ENCODE peak calls at places on chromosomes 5 and 9, in nine cellular contexts. P, Y, K, Q, B, R, E, N and D are unnamed samples.

GRCh38 chr5:143501176-143501840 is 97.8 kb upstream of the NR3C1 start:
- DNase-seq in Q (no peak), Y (peak), R (peak), N (no peak), B (peak), P (no peak), E (no peak), K (no peak), D (no peak)

GRCh38 chr9:68822596-68823165 is 117.6 kb downstream of the PIP5K1B start:
- DNase-seq in K (no peak), B (no peak), R (peak), Q (peak), P (no peak), N (no peak), Y (no peak), E (no peak), D (no peak)

GRCh38 chr9:127561491-127562270 is 50.4 kb upstream of the STXBP1 start:
- DNase-seq in P (peak), R (peak), N (peak), Q (peak), K (peak), E (no peak), Y (peak), B (peak), D (peak)

GRCh38 chr9:14133394-14133793 is 180.5 kb downstream of the NFIB start:
- DNase-seq in Q (no peak), N (no peak), P (no peak), Y (no peak), B (no peak), E (no peak), K (no peak), R (no peak), D (no peak)

GRCh38 chr5:113167985-113168384 is 191.4 kb downstream of the DCP2 start:
- DNase-seq in P (no peak), E (no peak), K (no peak), B (no peak), N (no peak), Y (no peak), R (no peak), Q (no peak), D (no peak)

GRCh38 chr5:124755565-124755964 is 9.1 kb upstream of the ZNF608 start:
- DNase-seq in B (no peak), E (no peak), Q (no peak), R (no peak), K (no peak), N (peak), P (no peak), Y (no peak), D (peak)

GRCh38 chr5:138951091-138951985 is 76.2 kb upstream of the LRRTM2 start:
- DNase-seq in R (no peak), E (no peak), P (no peak), Q (no peak), Y (no peak), K (no peak), N (no peak), B (no peak), D (no peak)

GRCh38 chr9:3508531-3509374 is 17.0 kb downstream of the RFX3 start:
- DNase-seq in Q (no peak), B (no peak), E (no peak), R (no peak), K (no peak), N (peak), Y (no peak), P (peak), D (no peak)

GRCh38 chr5:128135286-128135685 is 51.7 kb downstream of the SLC12A2 start:
- DNase-seq in N (no peak), E (no peak), Y (no peak), K (no peak), R (no peak), P (no peak), Q (no peak), B (no peak), D (no peak)

GRCh38 chr9:72485821-72486605 is 35.4 kb upstream of the TMC1 start:
- DNase-seq in K (no peak), N (peak), Q (no peak), Y (no peak), R (no peak), B (no peak), P (no peak), E (no peak), D (no peak)

GRCh38 chr5:62690421-62690820 is 111.8 kb downstream of the LRRC70 start:
- DNase-seq in E (no peak), K (no peak), Y (no peak), B (no peak), Q (no peak), P (no peak), R (no peak), N (no peak), D (no peak)

GRCh38 chr9:99445377-99445891 is 223.4 kb downstream of the SEC61B start:
- DNase-seq in N (peak), Q (peak), B (peak), R (peak), K (no peak), P (no peak), E (no peak), Y (peak), D (no peak)

GRCh38 chr9:114538241-114538640 is 33.0 kb upstream of the WHRN start:
- DNase-seq in Y (no peak), P (no peak), B (no peak), E (no peak), N (no peak), R (no peak), Q (no peak), K (no peak), D (no peak)

GRCh38 chr9:96853711-96854072 is 622 bp downstream of the ZNF782 start:
- DNase-seq in R (no peak), Y (no peak), P (peak), E (no peak), K (no peak), N (peak), B (no peak), Q (no peak), D (no peak)

GRCh38 chr9:108469654-108470053 is 386.1 kb downstream of the ACTL7B start:
- DNase-seq in R (no peak), B (no peak), Q (peak), E (no peak), Y (no peak), K (no peak), N (peak), P (no peak), D (no peak)

GRCh38 chr9:82170079-82170662 is 181.6 kb downstream of the SPATA31D1 start:
- DNase-seq in N (no peak), Y (no peak), P (no peak), B (no peak), Q (no peak), E (no peak), K (no peak), R (no peak), D (no peak)

GRCh38 chr5:35904443-35905132 is 33.8 kb downstream of the CAPSL start:
- DNase-seq in E (peak), N (no peak), P (no peak), K (no peak), Q (no peak), Y (no peak), R (no peak), B (no peak), D (no peak)

GRCh38 chr5:39716532-39716971 is 291.8 kb upstream of the DAB2 start:
- DNase-seq in K (peak), Y (peak), R (no peak), B (no peak), Q (no peak), P (peak), N (peak), E (peak), D (peak)

GRCh38 chr5:175246242-175246891 is 197.6 kb downstream of the DRD1 start:
- DNase-seq in K (no peak), B (peak), R (no peak), N (peak), Q (peak), Y (peak), P (no peak), E (peak), D (no peak)

GRCh38 chr5:7208911-7209310 is 187.0 kb upstream of the ADCY2 start:
- DNase-seq in P (no peak), Y (no peak), Q (peak), B (peak), K (no peak), E (no peak), R (peak), N (no peak), D (no peak)

GRCh38 chr5:142954455-142954854 is 184.3 kb downstream of the ARHGAP26 start:
- DNase-seq in E (no peak), Q (no peak), Y (no peak), K (no peak), N (no peak), B (no peak), P (no peak), R (no peak), D (no peak)

GRCh38 chr5:82312373-82312856 is 34.3 kb upstream of the RPS23 start:
- DNase-seq in B (peak), R (peak), Q (peak), N (peak), K (no peak), P (peak), E (peak), Y (peak), D (peak)

GRCh38 chr5:12177851-12178250 is 273.6 kb upstream of the CTNND2 start:
- DNase-seq in Q (no peak), R (no peak), P (no peak), Y (no peak), K (no peak), E (no peak), N (no peak), B (no peak), D (no peak)

GRCh38 chr5:984774-985173 is 23.8 kb upstream of the NKD2 start:
- DNase-seq in E (no peak), B (no peak), P (no peak), Y (no peak), Q (no peak), N (no peak), R (no peak), K (no peak), D (no peak)

GRCh38 chr5:77957-78804 is 13.8 kb upstream of the PLEKHG4B start:
- DNase-seq in E (peak), R (no peak), N (peak), K (no peak), B (no peak), Y (no peak), P (no peak), Q (no peak), D (peak)

GRCh38 chr9:19875291-19875910 is 86.6 kb upstream of the SLC24A2 start:
- DNase-seq in R (no peak), K (no peak), E (no peak), N (peak), Y (no peak), Q (no peak), B (no peak), P (no peak), D (no peak)

GRCh38 chr5:158534203-158534602 is 565.5 kb downstream of the EBF1 start:
- DNase-seq in K (no peak), B (no peak), E (no peak), P (no peak), N (no peak), R (no peak), Y (no peak), Q (no peak), D (no peak)

GRCh38 chr9:132864691-132865090 is 13.4 kb downstream of the AK8 start:
- DNase-seq in N (no peak), Y (no peak), E (no peak), K (no peak), R (no peak), Q (no peak), B (no peak), P (no peak), D (no peak)

GRCh38 chr5:32503261-32503660 is 58.7 kb upstream of the ZFR start:
- DNase-seq in R (no peak), P (no peak), B (no peak), N (no peak), Y (no peak), Q (no peak), E (no peak), K (no peak), D (no peak)

GRCh38 chr5:60961685-60962084 is 16.7 kb downstream of the NDUFAF2 start:
- DNase-seq in P (peak), N (peak), Y (peak), E (no peak), R (no peak), B (no peak), K (no peak), Q (no peak), D (no peak)

GRCh38 chr5:57828221-57828620 is 345.6 kb upstream of the ACTBL2 start:
- DNase-seq in N (no peak), Y (no peak), E (no peak), Q (no peak), K (no peak), R (no peak), P (no peak), B (no peak), D (no peak)

GRCh38 chr9:79273311-79273710 is 298.5 kb upstream of the TLE4 start:
- DNase-seq in Q (no peak), K (no peak), E (no peak), N (no peak), R (no peak), B (no peak), P (no peak), Y (no peak), D (no peak)

GRCh38 chr5:181167814-181168488 is 20.6 kb downstream of the OR2V2 start:
- DNase-seq in B (no peak), K (no peak), R (no peak), Y (no peak), P (peak), Q (no peak), N (no peak), E (no peak), D (peak)